ENCODE peak calls at places on chromosome 21, in seven cellular contexts. G, O, F, U, K, V and H are unnamed samples.

GRCh38 chr21:32921632-32922230 is 104.0 kb upstream of the OLIG2 start:
- DNase-seq in O (peak), U (no peak), K (peak), F (no peak), G (peak), V (no peak), H (no peak)

GRCh38 chr21:14741237-14741636 is 195.1 kb upstream of the SAMSN1 start:
- DNase-seq in V (no peak), U (no peak), G (no peak), F (no peak), O (no peak), K (no peak), H (no peak)

GRCh38 chr21:33828083-33828482 is 87.5 kb downstream of the ATP5PO start:
- DNase-seq in K (no peak), U (peak), V (no peak), F (no peak), O (no peak), G (no peak), H (no peak)

GRCh38 chr21:42830456-42831455 is 48.6 kb downstream of the WDR4 start:
- DNase-seq in U (no peak), O (no peak), F (no peak), V (peak), K (no peak), G (no peak), H (peak)

GRCh38 chr21:40531016-40531415 is 315.9 kb downstream of the DSCAM start:
- DNase-seq in K (no peak), U (no peak), V (no peak), F (no peak), G (no peak), O (no peak), H (no peak)

GRCh38 chr21:34073032-34073748 is at the start of the genes MRPS6 and SLC5A3:
- DNase-seq in K (peak), V (peak), F (peak), U (peak), O (peak), G (peak), H (no peak)

GRCh38 chr21:39969691-39970364 is 102.6 kb downstream of the PCP4 start:
- DNase-seq in V (no peak), K (no peak), G (no peak), F (no peak), O (no peak), U (no peak), H (no peak)

GRCh38 chr21:27346041-27346448 is 379.2 kb upstream of the ADAMTS5 start:
- DNase-seq in U (peak), V (no peak), K (peak), O (no peak), F (no peak), G (no peak), H (no peak)

GRCh38 chr21:41812679-41813078 is 45.8 kb upstream of the RIPK4 start:
- DNase-seq in F (no peak), V (no peak), K (no peak), O (no peak), G (no peak), U (no peak), H (no peak)

GRCh38 chr21:46622226-46622625 is 13.2 kb upstream of the PRMT2 start:
- DNase-seq in G (no peak), O (no peak), F (no peak), K (no peak), U (peak), V (peak), H (no peak)

GRCh38 chr21:23687154-23687553 is 1920.1 kb downstream of the MRPL39 start:
- DNase-seq in V (no peak), F (no peak), O (no peak), U (no peak), K (no peak), G (no peak), H (no peak)

GRCh38 chr21:26826801-26827200 is 18.4 kb downstream of the ADAMTS1 start:
- DNase-seq in O (no peak), K (peak), F (no peak), G (no peak), U (no peak), V (no peak), H (no peak)

GRCh38 chr21:25863747-25864146 is 129.0 kb downstream of the GABPA start:
- DNase-seq in G (no peak), K (no peak), F (no peak), O (no peak), V (no peak), U (no peak), H (no peak)

GRCh38 chr21:16102113-16102512 is 372.3 kb downstream of the USP25 start:
- DNase-seq in G (no peak), U (no peak), O (no peak), V (no peak), F (no peak), K (no peak), H (no peak)

GRCh38 chr21:45386728-45387371 is 18.1 kb upstream of the COL18A1 start:
- DNase-seq in G (peak), F (peak), U (peak), V (peak), K (peak), O (no peak), H (peak)
- TF ChIP-seq CTCF in G (no peak), F (peak), U (peak), V (no peak), K (peak), O (no peak), H (peak)

GRCh38 chr21:31043495-31043894 is 5.2 kb upstream of the KRTAP19-8 start:
- DNase-seq in G (no peak), F (no peak), V (no peak), K (no peak), U (no peak), O (no peak), H (no peak)

GRCh38 chr21:31042080-31042464 is 3.8 kb upstream of the KRTAP19-8 start:
- DNase-seq in G (no peak), K (no peak), F (no peak), U (no peak), O (no peak), V (no peak), H (no peak)

GRCh38 chr21:31041295-31042079 is 3.2 kb upstream of the KRTAP19-8 start:
- DNase-seq in V (no peak), F (no peak), U (no peak), K (no peak), O (no peak), G (no peak), H (no peak)

GRCh38 chr21:31034378-31034777 is 3.9 kb downstream of the KRTAP19-8 start:
- DNase-seq in U (no peak), O (no peak), G (no peak), V (no peak), F (no peak), K (no peak), H (no peak)

GRCh38 chr21:31038376-31038775 is at the start of gene KRTAP19-8:
- DNase-seq in O (no peak), F (no peak), G (no peak), K (no peak), V (no peak), U (no peak), H (no peak)
- TF ChIP-seq CTCF in O (no peak), F (no peak), G (no peak), K (no peak), V (no peak), U (no peak), H (no peak)

DNA sequence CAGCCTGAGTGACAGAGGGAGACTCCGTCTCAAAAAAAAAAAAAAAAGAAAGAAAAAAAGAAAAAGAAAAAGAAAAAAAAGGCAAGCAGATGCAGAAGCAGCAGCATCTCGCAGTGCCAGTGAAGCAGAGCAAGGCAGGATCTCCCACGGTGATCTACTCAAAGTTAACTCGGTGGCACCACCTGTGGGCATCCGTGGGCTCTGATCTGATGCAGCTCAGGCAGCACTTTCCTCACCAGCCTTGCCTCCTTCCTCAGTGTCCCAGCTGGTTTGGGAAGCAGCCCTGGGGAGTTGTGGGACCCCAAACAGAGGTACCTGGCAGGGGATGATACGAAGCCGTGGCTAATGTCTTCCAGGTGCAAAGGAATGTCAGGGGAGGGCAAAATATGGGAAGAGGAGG is 104.3 kb upstream of the KRTAP19-8 start:
- DNase-seq in G (no peak), U (no peak), K (no peak), V (no peak), F (no peak), O (no peak), H (no peak)
- TF ChIP-seq CTCF in G (no peak), U (no peak), K (no peak), V (no peak), F (no peak), O (no peak), H (peak)

GRCh38 chr21:31624961-31625491 is 34.5 kb upstream of the SOD1 start:
- DNase-seq in K (no peak), O (no peak), V (no peak), G (no peak), U (no peak), F (no peak), H (no peak)

GRCh38 chr21:31622397-31622796 is 37.1 kb upstream of the SOD1 start:
- DNase-seq in G (no peak), U (no peak), F (no peak), V (no peak), O (no peak), K (no peak), H (no peak)

GRCh38 chr21:31624181-31624580 is 35.3 kb upstream of the SOD1 start:
- DNase-seq in K (no peak), O (no peak), U (no peak), G (no peak), V (no peak), F (no peak), H (no peak)

GRCh38 chr21:31618696-31619430 is 40.6 kb upstream of the SOD1 start:
- DNase-seq in K (no peak), V (no peak), O (no peak), F (no peak), U (no peak), G (no peak), H (no peak)

DNA sequence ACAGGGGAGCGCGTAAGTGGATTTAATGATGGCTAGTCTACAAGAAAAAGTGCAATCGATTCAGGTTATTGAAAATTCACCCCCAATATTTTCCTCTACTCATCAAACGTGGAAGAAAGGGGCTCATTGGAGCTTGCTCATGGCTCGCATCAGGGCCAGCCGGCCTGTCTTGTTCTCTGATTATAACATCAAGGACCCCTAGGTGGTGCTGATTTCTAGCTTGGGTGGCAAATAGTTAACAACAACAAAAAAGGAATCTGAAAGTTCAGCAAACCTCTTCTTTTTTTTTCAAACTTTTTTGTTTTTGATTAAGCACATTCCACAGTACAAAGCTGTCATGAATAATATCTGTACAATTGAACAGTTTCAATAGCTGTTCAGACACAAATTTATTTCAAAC is 35.8 kb upstream of the SOD1 start:
- DNase-seq in V (no peak), F (no peak), K (no peak), O (no peak), G (no peak), U (no peak), H (no peak)
- TF ChIP-seq CTCF in V (no peak), F (no peak), K (peak), O (no peak), G (no peak), U (peak), H (peak)

GRCh38 chr21:38699048-38699447 is 106.7 kb upstream of the ETS2 start:
- DNase-seq in O (peak), G (no peak), F (no peak), K (no peak), U (no peak), V (no peak), H (no peak)
- TF ChIP-seq CTCF in O (peak), G (no peak), F (no peak), K (peak), U (peak), V (no peak), H (peak)

GRCh38 chr21:37155216-37155615 is 82.2 kb downstream of the TTC3 start:
- DNase-seq in K (no peak), O (no peak), G (no peak), U (no peak), F (no peak), V (no peak), H (no peak)

GRCh38 chr21:37164742-37165141 is 91.7 kb downstream of the TTC3 start:
- DNase-seq in F (no peak), U (no peak), G (no peak), K (peak), V (no peak), O (no peak), H (no peak)

GRCh38 chr21:37159053-37159776 is 86.2 kb downstream of the TTC3 start:
- DNase-seq in F (no peak), U (no peak), K (peak), V (no peak), G (no peak), O (no peak), H (no peak)

GRCh38 chr21:37157938-37158337 is 84.9 kb downstream of the TTC3 start:
- DNase-seq in V (no peak), K (no peak), U (no peak), O (no peak), F (no peak), G (no peak), H (no peak)

DNA sequence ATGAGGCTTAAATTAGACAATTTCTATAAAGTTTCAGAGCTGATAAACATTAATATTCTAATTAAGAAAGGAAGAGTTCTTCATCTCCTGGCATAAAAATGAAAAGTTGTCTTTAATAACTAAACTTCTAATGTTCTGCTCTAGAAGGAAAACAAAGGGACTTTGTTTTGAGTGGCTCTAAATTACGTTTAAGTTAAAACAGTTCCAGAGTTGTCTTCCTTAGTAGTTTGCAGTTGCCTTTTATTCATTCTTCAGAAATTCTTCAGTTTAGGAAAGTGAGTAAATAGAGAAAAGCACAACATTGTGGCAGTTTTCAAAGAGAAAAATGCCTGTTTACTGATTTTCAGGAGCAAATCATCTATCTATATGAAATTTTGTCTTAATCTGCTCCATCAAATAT is 86.9 kb downstream of the TTC3 start:
- DNase-seq in V (no peak), U (no peak), G (no peak), K (no peak), F (no peak), O (no peak), H (no peak)
- TF ChIP-seq CTCF in V (no peak), U (no peak), G (no peak), K (no peak), F (no peak), O (no peak), H (no peak)

GRCh38 chr21:35258521-35258920 is 209.4 kb upstream of the RUNX1 start:
- DNase-seq in O (no peak), V (no peak), F (no peak), G (no peak), K (no peak), U (no peak), H (no peak)

GRCh38 chr21:35254752-35255138 is 205.6 kb upstream of the RUNX1 start:
- DNase-seq in O (no peak), F (no peak), K (no peak), V (no peak), G (no peak), U (no peak), H (no peak)

GRCh38 chr21:35257413-35257812 is 208.3 kb upstream of the RUNX1 start:
- DNase-seq in K (peak), O (no peak), V (peak), G (no peak), F (peak), U (peak), H (no peak)

GRCh38 chr21:35254006-35254751 is 205.1 kb upstream of the RUNX1 start:
- DNase-seq in O (no peak), F (no peak), G (no peak), K (peak), V (no peak), U (peak), H (no peak)

DNA sequence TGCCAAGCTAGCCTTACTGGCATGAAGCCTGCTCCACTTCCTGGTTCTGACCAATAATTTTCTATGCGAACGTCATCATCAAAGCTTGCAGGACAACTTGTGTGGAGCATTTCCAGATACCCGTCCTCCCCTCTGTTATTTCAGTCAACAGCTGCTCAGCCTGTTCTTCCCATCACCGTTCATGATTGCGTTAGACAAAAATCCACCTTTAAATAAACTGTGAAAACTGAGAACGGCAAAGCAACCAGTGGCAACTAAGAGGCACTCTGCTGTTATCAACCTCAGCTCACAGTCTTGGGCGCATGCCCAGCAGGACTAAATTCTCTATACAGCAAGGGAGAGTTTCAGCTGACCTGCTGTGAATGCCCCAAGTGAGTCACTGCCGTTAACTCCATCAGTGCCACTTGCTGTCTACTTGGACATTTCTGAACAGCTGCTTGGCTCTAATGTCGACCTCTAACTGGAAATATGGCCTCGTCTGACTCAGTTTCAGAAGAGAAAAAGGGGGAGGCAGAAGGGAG is 207.4 kb upstream of the RUNX1 start:
- DNase-seq in U (peak), F (peak), K (peak), G (peak), O (no peak), V (peak), H (no peak)
- TF ChIP-seq CTCF in U (no peak), F (no peak), K (peak), G (no peak), O (no peak), V (no peak), H (peak)